ENCODE peak calls at places on chromosomes 16 and 17, in eight cellular contexts. One of them, this sample, is unnamed. For H3K9me3 and H3K27me3, the result is how much of the 10 kb centered on the place peaks cover.

GRCh38 chr16:57795431-57795878 is 6.8 kb downstream of the KIFC3 start:
- DNase-seq in small intestine: peak
- DNase-seq in CD4-positive, alpha-beta memory T cell: no peak
- DNase-seq in psoas muscle: no peak
- DNase-seq in HCT116: peak
- DNase-seq in ascending aorta: no peak
- DNase-seq in IMR-90: peak
- DNase-seq in Caco-2: peak
- DNase-seq in this sample: no peak

GRCh38 chr16:30665830-30666190 is 7.6 kb downstream of the FBRS start:
- DNase-seq in small intestine: no peak
- DNase-seq in CD4-positive, alpha-beta memory T cell: no peak
- DNase-seq in psoas muscle: no peak
- DNase-seq in HCT116: no peak
- DNase-seq in ascending aorta: no peak
- DNase-seq in IMR-90: no peak
- DNase-seq in Caco-2: no peak
- DNase-seq in this sample: no peak

GRCh38 chr17:28717578-28718316 is at the start of gene RAB34:
- DNase-seq in small intestine: no peak
- DNase-seq in CD4-positive, alpha-beta memory T cell: no peak
- DNase-seq in psoas muscle: peak
- DNase-seq in HCT116: no peak
- DNase-seq in ascending aorta: peak
- DNase-seq in IMR-90: peak
- DNase-seq in Caco-2: peak
- DNase-seq in this sample: peak

GRCh38 chr17:21459536-21459935 is 83.4 kb downstream of the KCNJ12 start:
- DNase-seq in small intestine: no peak
- DNase-seq in CD4-positive, alpha-beta memory T cell: no peak
- DNase-seq in psoas muscle: no peak
- DNase-seq in HCT116: no peak
- DNase-seq in ascending aorta: peak
- DNase-seq in IMR-90: no peak
- DNase-seq in Caco-2: no peak
- DNase-seq in this sample: no peak

GRCh38 chr16:2483160-2483559 is 8.2 kb downstream of the TBC1D24 start:
- DNase-seq in small intestine: no peak
- DNase-seq in CD4-positive, alpha-beta memory T cell: no peak
- DNase-seq in psoas muscle: no peak
- DNase-seq in HCT116: no peak
- DNase-seq in ascending aorta: no peak
- DNase-seq in IMR-90: peak
- DNase-seq in Caco-2: no peak
- DNase-seq in this sample: no peak

GRCh38 chr16:7731121-7731520 is 398.5 kb downstream of the RBFOX1 start:
- DNase-seq in small intestine: no peak
- DNase-seq in CD4-positive, alpha-beta memory T cell: no peak
- DNase-seq in psoas muscle: no peak
- DNase-seq in HCT116: no peak
- DNase-seq in ascending aorta: no peak
- DNase-seq in IMR-90: no peak
- DNase-seq in Caco-2: no peak
- DNase-seq in this sample: no peak

GRCh38 chr17:45812102-45812501 is 28.0 kb downstream of the CRHR1 start:
- DNase-seq in small intestine: peak
- DNase-seq in CD4-positive, alpha-beta memory T cell: no peak
- DNase-seq in psoas muscle: no peak
- DNase-seq in HCT116: peak
- DNase-seq in ascending aorta: no peak
- DNase-seq in IMR-90: no peak
- DNase-seq in Caco-2: no peak
- DNase-seq in this sample: no peak

GRCh38 chr16:10833271-10833670 is 14.7 kb upstream of the TVP23A start:
- DNase-seq in small intestine: no peak
- DNase-seq in CD4-positive, alpha-beta memory T cell: no peak
- DNase-seq in psoas muscle: no peak
- DNase-seq in HCT116: no peak
- DNase-seq in ascending aorta: no peak
- DNase-seq in IMR-90: no peak
- DNase-seq in Caco-2: no peak
- DNase-seq in this sample: no peak

GRCh38 chr17:40312131-40312731 is 3.3 kb downstream of the RARA start:
- DNase-seq in small intestine: no peak
- DNase-seq in CD4-positive, alpha-beta memory T cell: no peak
- DNase-seq in psoas muscle: peak
- DNase-seq in HCT116: no peak
- DNase-seq in ascending aorta: peak
- DNase-seq in IMR-90: no peak
- DNase-seq in Caco-2: no peak
- DNase-seq in this sample: no peak

GRCh38 chr17:55996826-55997225 is 156.4 kb upstream of the ANKFN1 start:
- DNase-seq in small intestine: no peak
- DNase-seq in CD4-positive, alpha-beta memory T cell: no peak
- DNase-seq in psoas muscle: no peak
- DNase-seq in HCT116: no peak
- DNase-seq in ascending aorta: no peak
- DNase-seq in IMR-90: peak
- DNase-seq in Caco-2: no peak
- DNase-seq in this sample: peak

GRCh38 chr16:67302076-67302475 is 22.7 kb downstream of the PLEKHG4 start:
- DNase-seq in small intestine: no peak
- DNase-seq in CD4-positive, alpha-beta memory T cell: no peak
- DNase-seq in psoas muscle: no peak
- DNase-seq in HCT116: no peak
- DNase-seq in ascending aorta: no peak
- DNase-seq in IMR-90: no peak
- DNase-seq in Caco-2: no peak
- DNase-seq in this sample: no peak

GRCh38 chr17:8662076-8662831 is 31.7 kb upstream of the MYH10 start:
- DNase-seq in small intestine: no peak
- DNase-seq in CD4-positive, alpha-beta memory T cell: no peak
- DNase-seq in psoas muscle: no peak
- DNase-seq in HCT116: no peak
- DNase-seq in ascending aorta: peak
- DNase-seq in IMR-90: no peak
- DNase-seq in Caco-2: no peak
- DNase-seq in this sample: no peak

GRCh38 chr16:3158498-3159314 is 23.9 kb downstream of the ZNF213 start:
- DNase-seq in small intestine: peak
- DNase-seq in CD4-positive, alpha-beta memory T cell: peak
- DNase-seq in psoas muscle: peak
- DNase-seq in HCT116: peak
- DNase-seq in ascending aorta: peak
- DNase-seq in IMR-90: peak
- DNase-seq in Caco-2: peak
- DNase-seq in this sample: peak

GRCh38 chr17:39198186-39198566 is 707 bp upstream of the CACNB1 start:
- DNase-seq in small intestine: no peak
- DNase-seq in CD4-positive, alpha-beta memory T cell: no peak
- DNase-seq in psoas muscle: no peak
- DNase-seq in HCT116: no peak
- DNase-seq in ascending aorta: peak
- DNase-seq in IMR-90: no peak
- DNase-seq in Caco-2: no peak
- DNase-seq in this sample: no peak
- H3K4me3 ChIP-seq in small intestine: no peak
- H3K4me3 ChIP-seq in CD4-positive, alpha-beta memory T cell: peak
- H3K4me3 ChIP-seq in psoas muscle: peak
- H3K4me3 ChIP-seq in HCT116: peak
- H3K4me3 ChIP-seq in ascending aorta: no peak
- H3K4me3 ChIP-seq in IMR-90: peak
- H3K4me3 ChIP-seq in Caco-2: peak
- H3K4me3 ChIP-seq in this sample: peak

DNA sequence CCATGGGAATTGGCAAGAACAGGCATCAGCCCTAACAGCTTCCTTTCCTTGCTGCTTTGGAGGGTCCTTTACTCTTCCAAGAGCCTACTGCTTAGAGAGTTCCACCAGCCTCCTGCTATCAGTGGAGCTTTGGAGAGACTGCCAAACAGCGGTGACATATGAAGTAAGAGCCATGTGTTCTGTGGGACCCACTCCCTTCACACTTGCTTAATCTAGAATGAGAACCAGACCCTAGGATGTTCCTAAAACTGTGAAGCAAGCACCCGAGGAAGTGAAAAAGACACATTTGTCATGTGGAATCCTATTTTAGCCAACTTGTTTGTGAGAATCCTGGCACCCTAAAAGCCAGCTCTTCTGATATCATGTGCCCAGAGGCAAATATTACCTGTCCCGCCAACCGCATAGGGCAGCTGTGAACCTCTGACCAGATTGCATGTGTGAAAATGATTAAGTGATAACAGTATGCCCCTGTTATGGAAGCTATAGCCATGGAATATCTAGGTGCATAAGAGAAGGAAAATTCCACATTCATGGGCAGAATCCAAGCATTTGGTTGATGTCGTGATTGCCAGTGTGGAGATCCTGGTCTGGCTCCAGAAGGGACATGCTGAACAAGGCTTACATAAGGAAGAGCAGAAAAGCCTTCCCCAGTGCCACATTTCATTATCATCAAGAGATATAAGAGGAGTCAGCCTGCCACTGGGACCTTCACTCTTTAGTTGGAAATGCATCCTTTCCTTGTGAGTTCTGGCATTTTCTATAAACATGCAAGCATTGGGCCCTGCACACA is 18.7 kb downstream of the RCVRN start:
- DNase-seq in small intestine: no peak
- DNase-seq in CD4-positive, alpha-beta memory T cell: no peak
- DNase-seq in psoas muscle: no peak
- DNase-seq in HCT116: no peak
- DNase-seq in ascending aorta: no peak
- DNase-seq in IMR-90: no peak
- DNase-seq in Caco-2: no peak
- DNase-seq in this sample: no peak
- H3K9me3 ChIP-seq in small intestine: under half
- H3K9me3 ChIP-seq in CD4-positive, alpha-beta memory T cell: under half
- H3K9me3 ChIP-seq in psoas muscle: under half
- H3K9me3 ChIP-seq in HCT116: under half
- H3K9me3 ChIP-seq in ascending aorta: under half
- H3K9me3 ChIP-seq in IMR-90: under half
- H3K9me3 ChIP-seq in Caco-2: under half
- H3K9me3 ChIP-seq in this sample: under half

GRCh38 chr17:73647767-73648542 is 3.7 kb upstream of the SDK2 start:
- DNase-seq in small intestine: no peak
- DNase-seq in CD4-positive, alpha-beta memory T cell: no peak
- DNase-seq in psoas muscle: peak
- DNase-seq in HCT116: no peak
- DNase-seq in ascending aorta: no peak
- DNase-seq in IMR-90: no peak
- DNase-seq in Caco-2: no peak
- DNase-seq in this sample: no peak
- H3K27me3 ChIP-seq in small intestine: under half
- H3K27me3 ChIP-seq in CD4-positive, alpha-beta memory T cell: under half
- H3K27me3 ChIP-seq in psoas muscle: under half
- H3K27me3 ChIP-seq in HCT116: under half
- H3K27me3 ChIP-seq in ascending aorta: under half
- H3K27me3 ChIP-seq in IMR-90: under half
- H3K27me3 ChIP-seq in Caco-2: under half
- H3K27me3 ChIP-seq in this sample: half or more

GRCh38 chr16:77434022-77434364 is 841 bp downstream of the ADAMTS18 start:
- DNase-seq in small intestine: no peak
- DNase-seq in CD4-positive, alpha-beta memory T cell: no peak
- DNase-seq in psoas muscle: no peak
- DNase-seq in HCT116: no peak
- DNase-seq in ascending aorta: no peak
- DNase-seq in IMR-90: no peak
- DNase-seq in Caco-2: no peak
- DNase-seq in this sample: no peak
- H3K4me3 ChIP-seq in small intestine: no peak
- H3K4me3 ChIP-seq in CD4-positive, alpha-beta memory T cell: no peak
- H3K4me3 ChIP-seq in psoas muscle: no peak
- H3K4me3 ChIP-seq in HCT116: no peak
- H3K4me3 ChIP-seq in ascending aorta: no peak
- H3K4me3 ChIP-seq in IMR-90: no peak
- H3K4me3 ChIP-seq in Caco-2: no peak
- H3K4me3 ChIP-seq in this sample: no peak

GRCh38 chr17:22459953-22460350 is 767.6 kb downstream of the KCNJ18 start:
- DNase-seq in small intestine: no peak
- DNase-seq in CD4-positive, alpha-beta memory T cell: no peak
- DNase-seq in psoas muscle: no peak
- DNase-seq in HCT116: no peak
- DNase-seq in ascending aorta: no peak
- DNase-seq in IMR-90: no peak
- DNase-seq in Caco-2: no peak
- DNase-seq in this sample: no peak

GRCh38 chr17:22462461-22462860 is 770.1 kb downstream of the KCNJ18 start:
- DNase-seq in small intestine: no peak
- DNase-seq in CD4-positive, alpha-beta memory T cell: no peak
- DNase-seq in psoas muscle: no peak
- DNase-seq in HCT116: no peak
- DNase-seq in ascending aorta: no peak
- DNase-seq in IMR-90: no peak
- DNase-seq in Caco-2: no peak
- DNase-seq in this sample: no peak

GRCh38 chr17:22461460-22462145 is 769.3 kb downstream of the KCNJ18 start:
- DNase-seq in small intestine: no peak
- DNase-seq in CD4-positive, alpha-beta memory T cell: no peak
- DNase-seq in psoas muscle: no peak
- DNase-seq in HCT116: no peak
- DNase-seq in ascending aorta: no peak
- DNase-seq in IMR-90: no peak
- DNase-seq in Caco-2: no peak
- DNase-seq in this sample: no peak

GRCh38 chr17:22459331-22459952 is 767.1 kb downstream of the KCNJ18 start:
- DNase-seq in small intestine: no peak
- DNase-seq in CD4-positive, alpha-beta memory T cell: no peak
- DNase-seq in psoas muscle: no peak
- DNase-seq in HCT116: no peak
- DNase-seq in ascending aorta: no peak
- DNase-seq in IMR-90: no peak
- DNase-seq in Caco-2: no peak
- DNase-seq in this sample: no peak

DNA sequence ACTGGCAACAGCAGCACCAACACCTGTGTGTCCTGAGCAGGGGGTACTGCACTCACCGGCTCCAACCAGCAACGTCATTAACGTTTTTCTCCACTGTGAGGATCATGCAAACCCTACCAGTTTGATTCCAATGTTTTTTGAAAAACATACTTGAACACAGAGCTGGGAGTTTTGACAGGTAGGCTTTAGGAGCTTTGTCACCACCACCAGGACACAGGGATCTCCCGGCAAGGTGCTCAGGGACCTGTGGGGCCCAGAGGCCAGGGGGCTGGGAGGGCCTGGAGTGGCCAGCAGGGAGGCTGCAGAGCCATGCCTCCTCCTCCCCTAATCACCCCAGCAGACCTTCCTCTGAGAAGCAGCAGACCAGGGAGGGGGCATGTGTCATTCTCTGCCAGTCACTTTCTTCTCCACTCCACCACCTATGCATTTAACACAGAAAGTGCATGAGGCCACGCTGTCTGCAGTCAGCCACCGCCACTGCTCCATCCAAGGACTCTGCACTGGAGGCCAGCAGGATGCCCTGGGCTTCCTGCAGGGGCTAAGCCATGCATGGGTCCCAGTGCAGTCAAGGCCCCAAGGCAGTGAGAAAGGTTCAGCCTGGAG is 768.2 kb downstream of the KCNJ18 start:
- DNase-seq in small intestine: no peak
- DNase-seq in CD4-positive, alpha-beta memory T cell: no peak
- DNase-seq in psoas muscle: no peak
- DNase-seq in HCT116: no peak
- DNase-seq in ascending aorta: no peak
- DNase-seq in IMR-90: no peak
- DNase-seq in Caco-2: no peak
- DNase-seq in this sample: no peak
- H3K9me3 ChIP-seq in small intestine: under half
- H3K9me3 ChIP-seq in CD4-positive, alpha-beta memory T cell: under half
- H3K9me3 ChIP-seq in psoas muscle: under half
- H3K9me3 ChIP-seq in HCT116: under half
- H3K9me3 ChIP-seq in ascending aorta: under half
- H3K9me3 ChIP-seq in IMR-90: under half
- H3K9me3 ChIP-seq in Caco-2: under half
- H3K9me3 ChIP-seq in this sample: under half

This sample was measured in SJSA1.